ENCODE peak calls at places on chromosomes 3 and 15, in six cellular contexts. One of them, this sample, is unnamed. For H3K27me3, the result is how much of the 10 kb centered on the place peaks cover.

GRCh38 chr3:142914286-142914811 is 25.5 kb upstream of the PCOLCE2 start:
- DNase-seq in IMR-90: no peak
- DNase-seq in tibial nerve: no peak
- DNase-seq in H9: no peak
- DNase-seq in psoas muscle: no peak
- DNase-seq in heart left ventricle: no peak
- DNase-seq in this sample: no peak

GRCh38 chr15:93173369-93173768 is 84.4 kb upstream of the RGMA start:
- DNase-seq in IMR-90: no peak
- DNase-seq in tibial nerve: no peak
- DNase-seq in H9: no peak
- DNase-seq in psoas muscle: no peak
- DNase-seq in heart left ventricle: no peak
- DNase-seq in this sample: peak

GRCh38 chr3:99859855-99860254 is 42.2 kb downstream of the CMSS1 start:
- DNase-seq in IMR-90: peak
- DNase-seq in tibial nerve: no peak
- DNase-seq in H9: no peak
- DNase-seq in psoas muscle: no peak
- DNase-seq in heart left ventricle: no peak
- DNase-seq in this sample: peak

GRCh38 chr3:32414527-32415202 is 23.0 kb downstream of the CMTM7 start:
- DNase-seq in IMR-90: peak
- DNase-seq in tibial nerve: no peak
- DNase-seq in H9: no peak
- DNase-seq in psoas muscle: no peak
- DNase-seq in heart left ventricle: no peak
- DNase-seq in this sample: peak

GRCh38 chr3:11544413-11545181 is 99.1 kb downstream of the VGLL4 start:
- DNase-seq in IMR-90: peak
- DNase-seq in tibial nerve: peak
- DNase-seq in H9: no peak
- DNase-seq in psoas muscle: no peak
- DNase-seq in heart left ventricle: peak
- DNase-seq in this sample: no peak

GRCh38 chr3:148861277-148861869 is 3.7 kb upstream of the CPA3 start:
- DNase-seq in IMR-90: peak
- DNase-seq in tibial nerve: no peak
- DNase-seq in H9: no peak
- DNase-seq in psoas muscle: no peak
- DNase-seq in heart left ventricle: no peak
- DNase-seq in this sample: peak

GRCh38 chr3:43128458-43128857 is 22.6 kb upstream of the POMGNT2 start:
- DNase-seq in IMR-90: no peak
- DNase-seq in tibial nerve: no peak
- DNase-seq in H9: no peak
- DNase-seq in psoas muscle: no peak
- DNase-seq in heart left ventricle: no peak
- DNase-seq in this sample: no peak

GRCh38 chr15:41561777-41562145 is 2.7 kb downstream of the TYRO3 start:
- DNase-seq in IMR-90: peak
- DNase-seq in tibial nerve: peak
- DNase-seq in H9: peak
- DNase-seq in psoas muscle: peak
- DNase-seq in heart left ventricle: no peak
- DNase-seq in this sample: no peak

GRCh38 chr3:16841906-16842709 is 42.6 kb upstream of the PLCL2 start:
- DNase-seq in IMR-90: no peak
- DNase-seq in tibial nerve: no peak
- DNase-seq in H9: peak
- DNase-seq in psoas muscle: peak
- DNase-seq in heart left ventricle: peak
- DNase-seq in this sample: no peak

GRCh38 chr3:54866221-54866620 is 61.6 kb downstream of the LRTM1 start:
- DNase-seq in IMR-90: no peak
- DNase-seq in tibial nerve: no peak
- DNase-seq in H9: no peak
- DNase-seq in psoas muscle: no peak
- DNase-seq in heart left ventricle: no peak
- DNase-seq in this sample: no peak

GRCh38 chr3:181711325-181712135 is at the start of gene SOX2:
- DNase-seq in IMR-90: peak
- DNase-seq in tibial nerve: peak
- DNase-seq in H9: peak
- DNase-seq in psoas muscle: peak
- DNase-seq in heart left ventricle: peak
- DNase-seq in this sample: peak

GRCh38 chr15:96053039-96054021 is 277.2 kb upstream of the NR2F2 start:
- DNase-seq in IMR-90: no peak
- DNase-seq in tibial nerve: no peak
- DNase-seq in H9: peak
- DNase-seq in psoas muscle: peak
- DNase-seq in heart left ventricle: peak
- DNase-seq in this sample: no peak

GRCh38 chr3:128316456-128316855 is 150.2 kb downstream of the DNAJB8 start:
- DNase-seq in IMR-90: no peak
- DNase-seq in tibial nerve: no peak
- DNase-seq in H9: peak
- DNase-seq in psoas muscle: no peak
- DNase-seq in heart left ventricle: no peak
- DNase-seq in this sample: no peak

GRCh38 chr15:90860942-90861675 is 7.3 kb upstream of the FURIN start:
- DNase-seq in IMR-90: no peak
- DNase-seq in tibial nerve: no peak
- DNase-seq in H9: no peak
- DNase-seq in psoas muscle: no peak
- DNase-seq in heart left ventricle: no peak
- DNase-seq in this sample: no peak

GRCh38 chr15:81813215-81813614 is 232.6 kb downstream of the MEX3B start:
- DNase-seq in IMR-90: no peak
- DNase-seq in tibial nerve: no peak
- DNase-seq in H9: peak
- DNase-seq in psoas muscle: no peak
- DNase-seq in heart left ventricle: no peak
- DNase-seq in this sample: no peak

GRCh38 chr3:38116471-38117162 is 20.3 kb downstream of the ACAA1 start:
- DNase-seq in IMR-90: no peak
- DNase-seq in tibial nerve: no peak
- DNase-seq in H9: no peak
- DNase-seq in psoas muscle: no peak
- DNase-seq in heart left ventricle: peak
- DNase-seq in this sample: no peak

GRCh38 chr3:38117163-38117716 is 19.7 kb downstream of the ACAA1 start:
- DNase-seq in IMR-90: no peak
- DNase-seq in tibial nerve: no peak
- DNase-seq in H9: no peak
- DNase-seq in psoas muscle: peak
- DNase-seq in heart left ventricle: peak
- DNase-seq in this sample: no peak

GRCh38 chr3:38118421-38119247 is 18.3 kb downstream of the ACAA1 start:
- DNase-seq in IMR-90: no peak
- DNase-seq in tibial nerve: no peak
- DNase-seq in H9: no peak
- DNase-seq in psoas muscle: no peak
- DNase-seq in heart left ventricle: peak
- DNase-seq in this sample: no peak

GRCh38 chr3:38119248-38119544 is 17.7 kb downstream of the ACAA1 start:
- DNase-seq in IMR-90: no peak
- DNase-seq in tibial nerve: no peak
- DNase-seq in H9: no peak
- DNase-seq in psoas muscle: no peak
- DNase-seq in heart left ventricle: no peak
- DNase-seq in this sample: no peak

DNA sequence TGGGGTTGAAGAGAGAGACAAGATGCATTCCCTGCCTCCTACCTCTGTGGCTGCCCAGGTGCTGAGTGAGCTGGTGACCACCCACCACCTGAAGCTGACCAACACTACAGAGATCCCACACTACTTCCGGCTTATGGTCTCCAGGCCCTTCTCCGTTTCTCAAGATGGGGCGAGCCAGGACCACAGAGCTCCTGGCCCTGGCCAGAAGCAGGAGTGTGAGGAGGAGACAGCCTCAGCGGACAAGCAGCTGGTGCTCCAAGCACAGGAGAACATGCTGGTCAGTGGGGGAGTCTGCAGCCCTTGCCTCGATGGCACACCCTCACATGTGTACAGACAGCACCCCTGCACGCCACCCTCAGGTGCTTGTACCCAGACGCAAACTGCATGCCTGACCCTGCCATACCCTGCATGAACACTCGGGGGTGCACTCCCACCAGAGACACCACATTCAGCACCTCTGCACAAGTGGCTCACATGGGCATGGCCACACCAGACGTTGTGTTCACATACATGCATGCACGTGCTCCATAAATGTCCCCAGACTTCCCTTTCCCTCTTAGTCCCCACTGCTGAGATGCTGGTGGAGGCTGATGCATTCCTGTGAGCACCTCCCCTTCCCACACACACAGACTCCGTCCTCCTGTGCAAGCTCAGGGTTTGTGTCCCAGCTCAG is 19.0 kb downstream of the ACAA1 start:
- DNase-seq in IMR-90: peak
- DNase-seq in tibial nerve: peak
- DNase-seq in H9: peak
- DNase-seq in psoas muscle: peak
- DNase-seq in heart left ventricle: peak
- DNase-seq in this sample: peak
- TF ChIP-seq CTCF in IMR-90: peak
- TF ChIP-seq CTCF in tibial nerve: peak
- TF ChIP-seq CTCF in H9: peak
- TF ChIP-seq CTCF in psoas muscle: peak
- TF ChIP-seq CTCF in heart left ventricle: peak
- TF ChIP-seq CTCF in this sample: peak

DNA sequence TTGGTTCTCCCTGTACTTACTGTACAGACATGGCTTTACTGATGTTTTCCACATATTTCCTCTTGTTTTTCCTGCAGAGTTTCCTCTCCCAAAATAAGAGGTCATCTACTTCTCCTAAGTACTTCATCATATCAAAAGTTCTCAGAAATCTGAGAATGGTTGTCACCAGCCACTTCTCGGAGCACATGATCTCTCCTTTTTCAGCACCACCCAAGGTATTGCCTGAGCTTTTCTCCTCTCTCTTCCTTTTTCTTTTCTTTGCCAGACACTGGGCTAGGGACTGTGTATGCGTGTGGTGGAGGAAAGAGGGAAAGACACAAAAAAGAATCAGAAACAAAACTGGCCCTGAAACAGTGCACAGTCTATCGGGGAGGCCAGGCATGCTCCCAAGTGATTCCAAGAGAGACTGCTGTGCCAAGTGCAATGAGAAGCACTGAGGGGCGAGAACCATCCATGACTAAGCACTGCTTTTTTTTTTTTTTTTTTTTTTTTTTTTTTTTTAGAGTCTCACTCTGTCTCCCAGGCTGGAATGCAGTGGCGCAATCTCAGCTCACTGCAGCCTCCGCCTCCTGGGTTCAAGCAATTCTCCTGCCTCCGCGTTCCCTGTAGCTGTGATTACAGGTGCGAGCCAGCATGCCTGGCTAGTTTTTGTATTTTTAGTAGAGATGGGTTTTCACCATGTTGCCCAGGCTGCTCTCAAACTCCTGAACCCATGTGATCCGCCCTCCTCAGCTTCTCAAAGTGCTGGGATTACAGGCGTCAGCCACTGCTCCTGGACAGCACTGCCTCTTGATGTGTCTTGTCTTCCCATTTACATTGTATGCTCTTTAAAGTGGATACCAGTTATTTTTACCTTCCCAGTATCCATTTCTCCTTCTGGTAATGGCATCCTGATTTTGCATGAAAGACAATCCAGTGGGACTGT is 194.0 kb upstream of the FEZF2 start:
- DNase-seq in IMR-90: peak
- DNase-seq in tibial nerve: no peak
- DNase-seq in H9: no peak
- DNase-seq in psoas muscle: peak
- DNase-seq in heart left ventricle: no peak
- DNase-seq in this sample: no peak
- H3K27ac ChIP-seq in IMR-90: peak
- H3K27ac ChIP-seq in tibial nerve: no peak
- H3K27ac ChIP-seq in H9: no peak
- H3K27ac ChIP-seq in psoas muscle: no peak
- H3K27ac ChIP-seq in heart left ventricle: no peak
- H3K27ac ChIP-seq in this sample: no peak

DNA sequence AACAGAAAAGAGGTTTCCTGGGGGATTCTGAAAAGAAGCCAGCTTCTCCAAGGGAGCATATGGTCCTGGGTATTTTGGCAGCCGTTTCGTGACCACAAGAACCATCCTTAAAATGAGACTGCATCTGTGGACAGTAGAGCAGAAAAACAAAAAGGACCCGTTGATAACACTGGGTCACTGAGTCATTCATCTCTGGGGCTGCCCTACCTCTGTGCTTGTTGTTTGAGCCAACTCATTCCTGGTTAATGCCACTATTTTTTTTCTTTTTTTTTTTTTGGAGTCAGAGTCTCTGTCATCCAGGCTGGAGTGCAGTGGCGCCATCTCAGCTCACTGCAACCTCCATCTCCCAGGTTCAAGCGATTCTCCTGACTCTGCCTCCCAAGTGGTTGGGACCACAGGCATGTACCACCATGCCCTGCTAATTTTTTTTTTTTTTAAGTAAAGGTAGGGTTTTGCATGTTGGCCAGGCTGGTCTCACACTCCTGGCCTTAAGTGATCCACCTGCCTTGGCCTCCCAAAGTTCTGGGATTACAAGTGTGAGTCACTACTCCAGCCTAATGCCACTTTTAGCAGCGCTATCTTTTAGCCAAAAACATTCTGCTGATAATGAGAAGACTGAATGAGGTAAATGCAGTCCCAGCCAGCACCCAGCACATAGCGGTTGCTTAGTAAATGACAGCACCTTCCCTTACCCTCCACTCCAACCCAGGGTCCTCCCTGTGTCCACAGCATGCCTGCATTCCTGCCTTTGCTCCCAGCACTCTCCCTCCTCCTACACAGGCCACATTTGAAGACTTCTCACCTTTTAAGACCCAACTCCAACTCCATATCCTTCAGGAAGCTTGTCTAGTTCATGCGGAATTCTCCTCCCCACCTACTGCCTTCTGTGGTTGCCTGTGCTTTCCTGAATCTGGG is 9.1 kb upstream of the ISL2 start:
- DNase-seq in IMR-90: peak
- DNase-seq in tibial nerve: no peak
- DNase-seq in H9: no peak
- DNase-seq in psoas muscle: no peak
- DNase-seq in heart left ventricle: peak
- DNase-seq in this sample: no peak
- H3K27me3 ChIP-seq in IMR-90: under half
- H3K27me3 ChIP-seq in tibial nerve: half or more
- H3K27me3 ChIP-seq in H9: under half
- H3K27me3 ChIP-seq in psoas muscle: under half
- H3K27me3 ChIP-seq in heart left ventricle: under half
- H3K27me3 ChIP-seq in this sample: under half

DNA sequence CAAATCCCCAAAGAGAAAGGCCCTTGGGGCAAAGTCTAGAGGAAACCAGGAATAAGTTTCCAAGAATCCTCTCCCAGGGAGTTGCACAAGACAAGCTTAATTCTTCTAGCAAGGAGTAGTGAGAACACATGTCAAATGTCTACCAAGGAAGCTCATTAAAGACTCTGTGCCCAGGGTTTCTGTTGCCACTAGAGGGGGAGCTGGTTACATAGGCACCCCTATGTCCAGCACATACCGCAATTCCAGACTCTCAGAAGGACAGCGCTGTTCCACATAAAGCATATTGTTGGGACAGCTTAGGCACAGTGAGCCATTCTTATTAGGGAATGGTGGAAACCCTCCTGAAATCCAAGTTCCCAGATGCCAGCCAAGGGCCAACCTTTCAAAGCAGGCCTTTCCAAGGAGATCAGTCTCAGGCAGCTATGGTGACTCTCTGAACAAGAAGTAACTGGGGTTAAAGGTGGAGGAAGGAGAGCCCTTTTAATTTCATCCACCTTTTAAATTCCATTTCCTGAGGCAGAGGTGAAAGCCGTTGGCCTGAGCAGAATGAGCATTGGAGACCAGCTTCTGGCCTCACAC is 194.1 kb downstream of the UACA start:
- DNase-seq in IMR-90: peak
- DNase-seq in tibial nerve: no peak
- DNase-seq in H9: peak
- DNase-seq in psoas muscle: no peak
- DNase-seq in heart left ventricle: no peak
- DNase-seq in this sample: peak
- TF ChIP-seq CTCF in IMR-90: peak
- TF ChIP-seq CTCF in tibial nerve: peak
- TF ChIP-seq CTCF in H9: peak
- TF ChIP-seq CTCF in psoas muscle: peak
- TF ChIP-seq CTCF in heart left ventricle: peak
- TF ChIP-seq CTCF in this sample: peak